ENCODE peak calls at places on chromosome 9, in eight cellular contexts. W, G, J, F, U, S, O and P are unnamed samples.

GRCh38 chr9:93682155-93682968 is 106.0 kb downstream of the PHF2 start:
- DNase-seq in W (peak), G (peak), J (peak), F (peak), U (peak), S (peak), O (peak), P (no peak)

GRCh38 chr9:136899196-136899595 is 12.9 kb downstream of the TRAF2 start:
- DNase-seq in W (no peak), G (no peak), J (no peak), F (no peak), U (no peak), S (no peak), O (no peak), P (no peak)

GRCh38 chr9:129333961-129334743 is 156.1 kb upstream of the IER5L start:
- DNase-seq in W (peak), G (peak), J (peak), F (no peak), U (peak), S (peak), O (peak), P (peak)

GRCh38 chr9:134247918-134248631 is 78.2 kb upstream of the RXRA start:
- DNase-seq in W (no peak), G (no peak), J (no peak), F (no peak), U (no peak), S (no peak), O (no peak), P (no peak)

GRCh38 chr9:95772320-95773060 is 103.0 kb upstream of the ERCC6L2 start:
- DNase-seq in W (peak), G (no peak), J (no peak), F (no peak), U (peak), S (no peak), O (no peak), P (no peak)

GRCh38 chr9:137454506-137455360 is 4.4 kb downstream of the NSMF start:
- DNase-seq in W (peak), G (no peak), J (no peak), F (no peak), U (no peak), S (peak), O (no peak), P (no peak)

GRCh38 chr9:125246261-125246667 is 5.1 kb upstream of the HSPA5 start:
- DNase-seq in W (no peak), G (no peak), J (no peak), F (no peak), U (no peak), S (no peak), O (no peak), P (no peak)

GRCh38 chr9:128823903-128824406 is 5.6 kb downstream of the SPOUT1 start:
- DNase-seq in W (no peak), G (no peak), J (no peak), F (no peak), U (no peak), S (no peak), O (no peak), P (no peak)

GRCh38 chr9:37903581-37903830 is 421 bp downstream of the SLC25A51 start:
- DNase-seq in W (no peak), G (peak), J (peak), F (no peak), U (no peak), S (no peak), O (no peak), P (no peak)

GRCh38 chr9:127067603-127068220 is 54.7 kb downstream of the ANGPTL2 start:
- DNase-seq in W (no peak), G (no peak), J (no peak), F (no peak), U (no peak), S (no peak), O (no peak), P (no peak)

GRCh38 chr9:70772591-70772990 is 348.8 kb downstream of the TRPM3 start:
- DNase-seq in W (no peak), G (no peak), J (no peak), F (no peak), U (no peak), S (no peak), O (no peak), P (no peak)

GRCh38 chr9:3479516-3480352 is 46.1 kb downstream of the RFX3 start:
- DNase-seq in W (no peak), G (no peak), J (no peak), F (peak), U (no peak), S (no peak), O (no peak), P (no peak)

GRCh38 chr9:21904371-21904770 is 89.8 kb downstream of the CDKN2A start:
- DNase-seq in W (no peak), G (no peak), J (peak), F (no peak), U (no peak), S (no peak), O (no peak), P (peak)

GRCh38 chr9:129836342-129837007 is 1.2 kb downstream of the USP20 start:
- DNase-seq in W (no peak), G (no peak), J (peak), F (peak), U (no peak), S (peak), O (no peak), P (no peak)

GRCh38 chr9:133635903-133636531 is at the start of gene DBH:
- DNase-seq in W (no peak), G (no peak), J (no peak), F (no peak), U (no peak), S (no peak), O (no peak), P (no peak)

GRCh38 chr9:8857330-8858249 is 1058.0 kb upstream of the DMAC1 start:
- DNase-seq in W (no peak), G (no peak), J (no peak), F (peak), U (no peak), S (peak), O (no peak), P (no peak)

GRCh38 chr9:3968891-3969290 is 331.0 kb downstream of the GLIS3 start:
- DNase-seq in W (peak), G (no peak), J (peak), F (no peak), U (peak), S (no peak), O (no peak), P (no peak)

GRCh38 chr9:126456396-126456795 is 129.8 kb downstream of the MVB12B start:
- DNase-seq in W (no peak), G (no peak), J (no peak), F (no peak), U (no peak), S (no peak), O (no peak), P (peak)

GRCh38 chr9:19748278-19749126 is 40.3 kb downstream of the SLC24A2 start:
- DNase-seq in W (no peak), G (no peak), J (peak), F (no peak), U (no peak), S (no peak), O (peak), P (no peak)

GRCh38 chr9:37471942-37472679 is 6.9 kb upstream of the ZBTB5 start:
- DNase-seq in W (peak), G (peak), J (peak), F (no peak), U (peak), S (no peak), O (peak), P (no peak)